ENCODE peak calls at places on chromosomes 1 and 21, in nine cellular contexts. B is DND-41, U is psoas muscle, R is choroid plexus epithelial cell, V is dorsolateral prefrontal cortex, K is adipocyte, Q is AG09309, P is pancreas, C is fibroblast of the aortic adventitia. L is an unnamed sample.
A peak's percentile ranks its signal among the peaks of the same experiment; 100 is the strongest.

GRCh38 chr21:29237110-29238051 is 61.3 kb upstream of the BACH1 start:
- DNase-seq in V (peak; percentile 81), R (no peak), Q (no peak), C (peak; percentile 73), K (peak; percentile 60), B (no peak), P (no peak), U (peak; percentile 18), L (no peak)

GRCh38 chr1:102742426-102742825 is 365.9 kb downstream of the COL11A1 start:
- DNase-seq in C (no peak), R (peak; percentile 56), P (no peak), U (no peak), Q (no peak), B (no peak), K (peak; percentile 28), V (no peak), L (no peak)

GRCh38 chr21:26404288-26404687 is 168.8 kb downstream of the CYYR1 start:
- DNase-seq in C (no peak), P (no peak), K (no peak), V (no peak), Q (no peak), R (no peak), U (no peak), B (no peak), L (no peak)

GRCh38 chr21:29481641-29482040 is 182.9 kb downstream of the BACH1 start:
- DNase-seq in K (peak; percentile 65), R (peak; percentile 52), U (no peak), P (no peak), V (no peak), B (no peak), Q (peak; percentile 50), C (peak; percentile 52), L (no peak)

GRCh38 chr21:31557956-31558838 is 101.3 kb upstream of the SOD1 start:
- DNase-seq in C (no peak), V (peak; percentile 71), R (peak; percentile 40), U (peak; percentile 22), P (no peak), Q (no peak), B (peak; percentile 59), K (peak; percentile 10), L (no peak)

GRCh38 chr1:204478166-204478899 is 16.3 kb downstream of the PIK3C2B start:
- DNase-seq in P (no peak), R (peak; percentile 29), Q (no peak), V (no peak), C (no peak), K (no peak), U (no peak), B (no peak), L (no peak)

GRCh38 chr1:154714638-154715037 is 106.7 kb upstream of the ADAR start:
- DNase-seq in C (peak; percentile 27), U (no peak), B (no peak), K (no peak), V (no peak), P (no peak), R (peak; percentile 42), Q (no peak), L (no peak)

GRCh38 chr1:2555634-2556276 is 416 bp upstream of the TNFRSF14 start:
- DNase-seq in P (peak; percentile 66), R (peak; percentile 71), V (no peak), C (peak; percentile 38), Q (no peak), K (no peak), U (peak; percentile 82), B (peak; percentile 83), L (peak; percentile 93)

GRCh38 chr1:246488674-246489073 is 18.4 kb downstream of the SMYD3 start:
- DNase-seq in C (no peak), Q (no peak), R (no peak), K (no peak), U (no peak), B (no peak), P (no peak), V (no peak), L (no peak)

GRCh38 chr1:246477634-246478033 is 29.4 kb downstream of the SMYD3 start:
- DNase-seq in K (no peak), U (no peak), Q (no peak), V (no peak), C (no peak), R (no peak), P (no peak), B (no peak), L (no peak)

GRCh38 chr1:246482780-246483179 is 24.3 kb downstream of the SMYD3 start:
- DNase-seq in C (no peak), K (peak; percentile 48), Q (no peak), R (no peak), P (no peak), V (no peak), B (no peak), U (no peak), L (no peak)

GRCh38 chr1:246479061-246479460 is 28.0 kb downstream of the SMYD3 start:
- DNase-seq in U (no peak), V (no peak), B (no peak), R (no peak), Q (no peak), C (no peak), K (no peak), P (no peak), L (no peak)

DNA sequence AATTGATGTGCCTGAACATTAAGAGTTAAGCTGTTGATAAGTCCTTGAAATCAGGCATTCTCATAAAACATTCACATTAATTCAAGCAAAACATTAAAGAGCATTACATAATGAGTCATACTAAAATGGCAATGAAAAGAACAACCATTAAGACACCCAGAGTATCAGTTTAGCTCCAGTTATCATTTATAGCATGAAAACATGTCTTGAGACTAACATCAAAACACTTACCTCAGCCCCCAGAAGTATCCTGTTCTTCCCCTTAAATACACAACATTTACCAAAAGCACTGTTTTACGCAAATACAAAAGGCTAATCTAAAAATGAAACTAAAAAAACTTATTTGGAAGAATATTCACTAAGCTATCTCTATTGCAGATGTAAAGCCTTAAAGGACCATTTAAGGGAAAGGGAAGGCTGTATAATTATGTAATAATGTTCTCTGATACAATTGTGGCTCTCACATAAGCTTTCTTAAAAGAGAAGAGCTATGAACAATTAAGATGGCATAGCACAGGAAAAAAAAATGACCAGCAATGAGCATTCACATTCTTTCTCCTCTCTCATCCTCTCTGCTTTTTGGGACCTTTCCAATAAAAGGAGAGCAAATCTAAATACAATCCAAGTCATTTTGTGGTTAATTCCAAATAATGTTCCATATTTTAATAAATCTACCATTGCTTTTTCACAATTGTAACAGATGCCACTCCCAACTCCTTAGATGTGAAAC is 23.7 kb downstream of the SMYD3 start:
- DNase-seq in P (no peak), V (no peak), U (no peak), C (peak; percentile 21), K (peak; percentile 37), R (peak; percentile 21), B (no peak), Q (no peak), L (no peak)
- H3K4me3 ChIP-seq in P (no peak overlapping the region), V (no peak overlapping the region), U (no peak overlapping the region), C (peak overlapping the region; percentile 5), K (peak overlapping the region; percentile 30), R (no peak overlapping the region), B (no peak overlapping the region), Q (no peak overlapping the region), L (no peak overlapping the region)

GRCh38 chr1:150620919-150621318 is 8.5 kb downstream of the ENSA start:
- DNase-seq in B (no peak), Q (no peak), V (no peak), P (no peak), U (no peak), K (no peak), C (no peak), R (no peak), L (no peak)

GRCh38 chr1:150621497-150622113 is 7.8 kb downstream of the ENSA start:
- DNase-seq in V (no peak), C (peak; percentile 84), R (peak; percentile 91), B (peak; percentile 55), P (no peak), U (peak; percentile 28), Q (no peak), K (peak; percentile 85), L (no peak)

GRCh38 chr1:150622219-150622975 is 7.0 kb downstream of the ENSA start:
- DNase-seq in Q (no peak), U (peak; percentile 62), K (no peak), C (no peak), V (no peak), R (no peak), B (no peak), P (no peak), L (peak; percentile 82)

GRCh38 chr1:150615346-150616201 is 13.8 kb downstream of the ENSA start:
- DNase-seq in R (no peak), V (no peak), P (no peak), U (no peak), K (no peak), C (no peak), B (no peak), Q (no peak), L (no peak)

DNA sequence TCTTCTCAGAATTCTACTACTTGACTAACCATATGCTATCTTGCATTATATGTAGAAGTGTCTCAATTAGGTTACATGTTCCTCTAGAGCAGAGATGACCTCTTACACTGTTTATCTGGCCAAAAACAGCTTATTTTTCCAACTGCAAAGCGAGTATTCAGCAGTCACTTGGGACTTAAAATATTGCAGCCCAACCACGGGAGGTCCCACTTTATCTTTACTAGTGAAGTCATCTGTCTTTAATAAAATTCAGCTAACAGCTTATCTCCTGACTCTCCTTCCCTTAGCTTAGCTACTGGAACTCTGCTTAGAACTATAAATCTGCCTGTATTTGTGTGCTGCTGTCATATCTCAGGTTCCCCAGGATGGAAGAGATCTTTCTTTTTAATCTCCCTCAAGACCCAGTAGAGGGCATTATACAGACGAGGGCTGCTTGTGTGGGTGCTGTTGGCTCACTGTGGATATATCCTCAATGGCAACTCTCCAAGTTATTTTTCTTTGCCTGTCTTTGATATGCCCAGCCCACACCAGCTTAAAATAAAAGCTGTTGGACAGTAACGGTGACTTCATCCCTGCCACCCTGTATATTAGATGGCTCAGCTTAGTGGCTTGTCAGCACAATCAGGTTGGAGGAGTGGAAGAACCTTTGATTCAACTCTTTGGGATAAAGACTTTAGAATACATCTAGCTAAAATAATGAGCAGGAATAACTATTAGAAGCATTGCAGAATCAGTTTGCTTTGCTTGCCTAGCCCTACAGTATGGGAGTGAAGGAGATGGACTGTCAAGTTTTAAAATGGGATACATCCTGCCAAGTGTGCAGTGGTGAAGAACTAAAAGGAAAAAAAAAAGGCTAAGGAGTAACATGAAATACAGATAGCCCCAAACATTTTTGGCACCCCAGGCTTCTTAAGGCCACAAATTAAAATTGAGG is 9.6 kb downstream of the ENSA start:
- DNase-seq in Q (peak; percentile 61), B (no peak), V (no peak), C (peak; percentile 85), U (no peak), K (peak; percentile 82), P (no peak), R (peak; percentile 80), L (no peak)
- H3K4me3 ChIP-seq in Q (no peak overlapping the region), B (no peak overlapping the region), V (no peak overlapping the region), C (no peak overlapping the region), U (peak overlapping the region; percentile 23), K (peak overlapping the region; percentile 51), P (no peak overlapping the region), R (no peak overlapping the region), L (no peak overlapping the region)

GRCh38 chr1:72439036-72439435 is 156.7 kb upstream of the NEGR1 start:
- DNase-seq in B (no peak), P (no peak), K (peak; percentile 15), V (no peak), R (peak; percentile 4), Q (no peak), C (peak; percentile 27), U (no peak), L (no peak)
- H3K4me3 ChIP-seq in B (no peak overlapping the region), P (no peak overlapping the region), K (peak overlapping the region; percentile 8), V (no peak overlapping the region), R (no peak overlapping the region), Q (no peak overlapping the region), C (no peak overlapping the region), U (no peak overlapping the region), L (no peak overlapping the region)

DNA sequence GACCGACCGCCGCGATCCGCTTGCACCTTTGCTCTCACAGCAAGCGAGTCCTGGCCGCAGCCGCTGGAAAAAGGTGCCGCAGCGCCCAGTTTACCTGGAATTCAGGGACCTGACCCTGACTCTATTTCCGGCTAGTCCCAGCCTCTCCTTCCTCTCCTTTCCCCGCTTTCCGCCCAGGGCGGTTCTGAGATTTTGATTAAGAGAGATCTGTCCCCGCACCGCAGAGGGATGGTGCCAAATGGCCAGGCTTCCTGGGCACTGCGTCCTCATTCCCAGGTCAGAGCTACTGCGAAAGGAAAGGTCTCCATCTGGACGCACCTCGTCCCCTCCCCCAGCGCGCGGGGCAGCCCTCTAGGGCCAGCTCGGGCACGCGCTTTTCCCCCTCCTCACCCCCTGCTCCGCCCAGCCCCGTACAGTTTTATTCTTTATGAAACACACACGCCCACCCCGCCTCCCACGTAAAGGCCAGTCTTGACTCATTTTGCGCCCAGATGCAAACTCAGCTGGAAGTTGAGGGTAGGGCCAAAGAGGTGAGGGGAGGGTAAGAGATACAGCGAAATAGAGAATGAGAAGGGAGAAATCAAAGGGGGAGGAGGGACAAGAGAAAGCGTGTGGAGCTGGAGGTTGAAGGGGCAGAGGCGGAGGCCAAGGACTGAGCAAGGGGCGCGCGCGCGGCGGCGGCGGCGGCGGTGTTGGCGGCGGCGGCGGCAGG is 411.8 kb upstream of the ESRRG start:
- DNase-seq in V (no peak), K (peak; percentile 13), Q (no peak), B (no peak), R (no peak), U (no peak), P (peak; percentile 32), C (peak; percentile 3), L (no peak)
- H3K4me3 ChIP-seq in V (peak overlapping the region; percentile 65), K (peak overlapping the region; percentile 73), Q (peak overlapping the region; percentile 40), B (no peak overlapping the region), R (peak overlapping the region; percentile 52), U (peak overlapping the region; percentile 67), P (peak overlapping the region; percentile 27), C (peak overlapping the region; percentile 61), L (peak overlapping the region; percentile 9)

L was measured in left lung.